ENCODE peak calls at places on chromosome 20, in six cellular contexts. N is GM12878, B is SK-N-SH, D is K562, Q is H1, U is HepG2. W is an unnamed sample.

GRCh38 chr20:57103146-57103800 is 163.2 kb downstream of the BMP7 start:
- DNase-seq in N (no peak), B (no peak), D (no peak), Q (no peak), U (no peak), W (no peak)

GRCh38 chr20:32241807-32242206 is 34.1 kb downstream of the POFUT1 start:
- DNase-seq in N (no peak), B (no peak), D (no peak), Q (no peak), U (no peak), W (no peak)

GRCh38 chr20:4549711-4550259 is 171.9 kb upstream of the PRND start:
- DNase-seq in N (no peak), B (no peak), D (no peak), Q (no peak), U (no peak), W (no peak)

GRCh38 chr20:25287631-25288290 is 39.9 kb downstream of the PYGB start:
- DNase-seq in N (no peak), B (no peak), D (no peak), Q (no peak), U (no peak), W (no peak)

GRCh38 chr20:48411265-48411664 is 416.5 kb downstream of the PREX1 start:
- DNase-seq in N (no peak), B (no peak), D (no peak), Q (no peak), U (no peak), W (no peak)

GRCh38 chr20:2873747-2874041 is 413 bp downstream of the PTPRA start:
- DNase-seq in N (no peak), B (peak), D (no peak), Q (no peak), U (peak), W (peak)

GRCh38 chr20:63093966-63094766 is 87.4 kb upstream of the BHLHE23 start:
- DNase-seq in N (no peak), B (peak), D (no peak), Q (no peak), U (no peak), W (no peak)

GRCh38 chr20:33685328-33686007 is 717 bp downstream of the E2F1 start:
- DNase-seq in N (peak), B (peak), D (peak), Q (no peak), U (peak), W (peak)

GRCh38 chr20:23868321-23868720 is 11.2 kb downstream of the CST5 start:
- DNase-seq in N (no peak), B (no peak), D (no peak), Q (no peak), U (no peak), W (no peak)

GRCh38 chr20:1187605-1188171 is 2.9 kb upstream of the TMEM74B start:
- DNase-seq in N (no peak), B (no peak), D (peak), Q (no peak), U (peak), W (no peak)

GRCh38 chr20:6057139-6057538 is 3.3 kb upstream of the LRRN4 start:
- DNase-seq in N (no peak), B (no peak), D (no peak), Q (no peak), U (no peak), W (no peak)

GRCh38 chr20:44780226-44780625 is 30.1 kb downstream of the RIMS4 start:
- DNase-seq in N (no peak), B (no peak), D (peak), Q (no peak), U (peak), W (peak)

GRCh38 chr20:157154-157553 is at the start of gene DEFB127:
- DNase-seq in N (no peak), B (no peak), D (no peak), Q (no peak), U (no peak), W (no peak)

GRCh38 chr20:25293507-25293906 is 45.6 kb downstream of the PYGB start:
- DNase-seq in N (no peak), B (no peak), D (no peak), Q (no peak), U (no peak), W (no peak)

GRCh38 chr20:33282196-33282934 is 649 bp upstream of the BPIFB1 start:
- DNase-seq in N (no peak), B (no peak), D (no peak), Q (no peak), U (no peak), W (no peak)

GRCh38 chr20:59031326-59032022 is 661 bp downstream of the ATP5F1E start:
- DNase-seq in N (no peak), B (no peak), D (no peak), Q (no peak), U (peak), W (no peak)

GRCh38 chr20:53736122-53736756 is 142.6 kb upstream of the ZNF217 start:
- DNase-seq in N (no peak), B (no peak), D (no peak), Q (no peak), U (peak), W (no peak)

GRCh38 chr20:58271596-58272460 is 37.7 kb upstream of the RAB22A start:
- DNase-seq in N (no peak), B (peak), D (no peak), Q (no peak), U (no peak), W (no peak)

GRCh38 chr20:60074276-60074675 is 116.1 kb downstream of the CDH26 start:
- DNase-seq in N (no peak), B (no peak), D (no peak), Q (no peak), U (no peak), W (no peak)

GRCh38 chr20:24560571-24561485 is 91.4 kb downstream of the SYNDIG1 start:
- DNase-seq in N (no peak), B (no peak), D (no peak), Q (no peak), U (no peak), W (no peak)

GRCh38 chr20:2005359-2005758 is 11.5 kb upstream of the PDYN start:
- DNase-seq in N (no peak), B (no peak), D (no peak), Q (no peak), U (no peak), W (no peak)

GRCh38 chr20:33992145-33992922 is 1.4 kb upstream of the RALY start:
- DNase-seq in N (no peak), B (no peak), D (no peak), Q (no peak), U (no peak), W (no peak)

GRCh38 chr20:12573428-12573827 is 435.3 kb upstream of the SPTLC3 start:
- DNase-seq in N (no peak), B (no peak), D (no peak), Q (no peak), U (no peak), W (no peak)
- TF ChIP-seq GABPA in N (no peak), B (no peak), D (no peak), Q (no peak), U (no peak), W (no peak)

DNA sequence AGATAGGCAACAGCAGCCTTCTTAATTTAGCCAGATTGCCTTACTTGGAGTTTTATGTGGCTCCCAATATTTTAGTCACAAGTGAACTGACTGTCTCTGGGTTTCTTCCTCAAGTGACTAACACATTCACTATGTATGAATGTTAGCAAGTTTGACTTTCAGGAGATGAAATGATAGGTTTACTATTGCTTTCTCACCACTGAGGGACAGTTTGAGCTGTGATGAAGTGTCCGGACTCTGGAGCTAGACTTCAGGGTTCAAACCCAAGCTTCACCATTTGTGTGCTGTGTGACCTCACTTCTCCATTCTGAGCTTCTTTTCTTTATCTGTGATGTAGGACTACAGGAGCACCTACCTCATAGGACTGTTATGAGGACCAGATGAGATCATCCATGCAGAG is 8.2 kb downstream of the DHX35 start:
- DNase-seq in N (no peak), B (no peak), D (no peak), Q (no peak), U (no peak), W (no peak)
- TF ChIP-seq GABPA in N (no peak), B (no peak), D (no peak), Q (no peak), U (no peak), W (no peak)

GRCh38 chr20:50266293-50267040 is 75.8 kb downstream of the CEBPB start:
- DNase-seq in N (no peak), B (no peak), D (no peak), Q (no peak), U (no peak), W (no peak)
- TF ChIP-seq GABPA in N (no peak), B (no peak), D (no peak), Q (no peak), U (no peak), W (no peak)

DNA sequence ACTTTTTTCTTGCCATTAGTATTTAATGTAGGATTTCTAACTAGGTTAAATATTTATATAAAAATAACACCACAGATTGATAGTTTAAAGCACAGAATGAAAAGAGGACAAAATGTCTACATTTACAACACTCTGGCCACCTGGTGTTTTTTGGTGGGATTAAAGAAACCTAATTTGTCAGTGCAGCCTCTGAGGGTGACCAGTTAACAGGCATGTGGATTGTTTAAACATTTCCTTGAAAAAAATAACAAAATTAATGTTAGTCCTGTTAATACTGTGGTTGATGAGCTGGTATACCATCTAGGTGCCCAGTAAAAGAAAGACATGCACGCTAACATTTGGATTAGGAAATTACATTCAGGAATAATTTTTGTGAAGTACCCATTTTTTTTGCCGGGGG is 8.8 kb downstream of the SLC9A8 start:
- DNase-seq in N (no peak), B (no peak), D (no peak), Q (no peak), U (no peak), W (no peak)
- TF ChIP-seq GABPA in N (no peak), B (no peak), D (no peak), Q (no peak), U (no peak), W (no peak)

W was measured in HL-60.